ENCODE peak calls at places on chromosomes 5 and 9, in eight cellular contexts. G is kidney epithelial cell, V is left ventricle myocardium inferior, Y is uterus, B is HCT116, L is tibial artery, Z is colonic mucosa, O is astrocyte. J is an unnamed sample. For H3K36me3, the result is how much of the 10 kb centered on the place peaks cover.

GRCh38 chr9:103037508-103038477 is 42.7 kb downstream of the CYLC2 start:
- DNase-seq in O (peak), L (no peak), Z (no peak), B (no peak), V (peak), Y (no peak), G (no peak), J (no peak)

GRCh38 chr5:72999916-73000315 is 44.1 kb downstream of the FCHO2 start:
- DNase-seq in L (no peak), Z (no peak), Y (no peak), V (no peak), B (no peak), O (no peak), G (no peak), J (no peak)

GRCh38 chr9:35869621-35870216 is 482 bp downstream of the OR13J1 start:
- DNase-seq in V (no peak), B (no peak), Y (no peak), Z (no peak), L (no peak), G (no peak), O (no peak), J (no peak)

GRCh38 chr9:105901514-105902109 is 207.3 kb downstream of the TMEM38B start:
- DNase-seq in Y (no peak), Z (no peak), V (peak), O (peak), L (no peak), B (no peak), G (no peak), J (peak)

GRCh38 chr9:126919193-126919592 is 4.6 kb downstream of the RALGPS1 start:
- DNase-seq in L (no peak), Y (no peak), G (no peak), O (no peak), V (no peak), Z (no peak), B (no peak), J (no peak)

GRCh38 chr5:5062903-5063302 is 77.2 kb upstream of the ADAMTS16 start:
- DNase-seq in B (no peak), V (no peak), G (no peak), L (no peak), Z (no peak), Y (no peak), O (no peak), J (no peak)

GRCh38 chr9:12880406-12881016 is 105.7 kb downstream of the LURAP1L start:
- DNase-seq in V (no peak), B (no peak), G (no peak), Z (no peak), Y (no peak), O (no peak), L (no peak), J (no peak)

GRCh38 chr5:110803467-110804326 is 64.9 kb downstream of the SLC25A46 start:
- DNase-seq in B (no peak), Y (no peak), V (no peak), L (no peak), G (no peak), O (no peak), Z (no peak), J (no peak)

GRCh38 chr9:96719538-96720315 is 58.2 kb downstream of the ZNF510 start:
- DNase-seq in G (peak), Y (no peak), V (no peak), B (no peak), Z (peak), L (no peak), O (no peak), J (no peak)

GRCh38 chr9:33924978-33925797 is 108.2 kb downstream of the UBE2R2 start:
- DNase-seq in Y (peak), G (peak), L (peak), V (peak), B (peak), O (no peak), Z (peak), J (no peak)

GRCh38 chr5:50325237-50325832 is 115.8 kb downstream of the EMB start:
- DNase-seq in Z (no peak), L (no peak), G (no peak), Y (no peak), B (peak), O (peak), V (no peak), J (no peak)

GRCh38 chr5:147450596-147450995 is 59.3 kb downstream of the DPYSL3 start:
- DNase-seq in G (no peak), B (no peak), O (no peak), L (no peak), Z (no peak), V (no peak), Y (no peak), J (no peak)

GRCh38 chr5:16806691-16807433 is 129.2 kb downstream of the MYO10 start:
- DNase-seq in V (no peak), L (no peak), Y (no peak), B (no peak), G (no peak), Z (no peak), O (peak), J (no peak)

GRCh38 chr5:67792891-67793290 is 422.7 kb upstream of the PIK3R1 start:
- DNase-seq in L (peak), G (no peak), Z (no peak), B (no peak), O (peak), Y (peak), V (peak), J (no peak)

GRCh38 chr5:41908374-41909079 is 4.4 kb downstream of the RIMOC1 start:
- DNase-seq in Z (no peak), G (peak), L (no peak), Y (no peak), B (no peak), O (peak), V (no peak), J (no peak)

GRCh38 chr5:108295588-108296368 is 86.1 kb downstream of the FBXL17 start:
- DNase-seq in B (no peak), Z (no peak), V (no peak), O (peak), L (no peak), Y (no peak), G (no peak), J (no peak)

GRCh38 chr9:133485531-133486260 is 6.8 kb upstream of the SLC2A6 start:
- DNase-seq in V (no peak), Z (no peak), O (no peak), Y (no peak), L (no peak), G (no peak), B (no peak), J (no peak)

GRCh38 chr5:141411575-141411974 is 1.2 kb upstream of the PCDHGA10 start:
- DNase-seq in L (no peak), B (no peak), G (no peak), Z (no peak), O (no peak), V (no peak), Y (no peak), J (no peak)

GRCh38 chr9:35628389-35628991 is 10.3 kb upstream of the CD72 start:
- DNase-seq in O (no peak), G (no peak), V (no peak), L (no peak), B (no peak), Z (no peak), Y (no peak), J (no peak)

GRCh38 chr9:69371001-69371400 is 46.0 kb downstream of the ENTREP1 start:
- DNase-seq in O (peak), V (no peak), L (no peak), G (no peak), Z (no peak), Y (no peak), B (no peak), J (no peak)

GRCh38 chr9:38101423-38101822 is 32.4 kb upstream of the SHB start:
- DNase-seq in O (no peak), L (no peak), Y (no peak), V (no peak), B (no peak), G (no peak), Z (no peak), J (no peak)

GRCh38 chr5:126182901-126183695 is 240.1 kb upstream of the GRAMD2B start:
- DNase-seq in G (no peak), Z (no peak), B (no peak), L (no peak), V (peak), O (no peak), Y (no peak), J (no peak)

GRCh38 chr5:18281947-18282557 is 647.8 kb downstream of the TAF11L14 start:
- DNase-seq in B (no peak), Z (no peak), O (peak), L (no peak), G (peak), Y (no peak), V (no peak), J (no peak)

GRCh38 chr5:172533399-172534228 is 79.3 kb upstream of the SH3PXD2B start:
- DNase-seq in O (peak), Y (no peak), V (no peak), B (no peak), Z (peak), L (no peak), G (no peak), J (no peak)

GRCh38 chr9:70010015-70010414 is 33.6 kb upstream of the MAMDC2 start:
- DNase-seq in O (no peak), G (no peak), Z (no peak), B (no peak), V (no peak), Y (no peak), L (no peak), J (no peak)

GRCh38 chr9:113477661-113478060 is 14.1 kb downstream of the RGS3 start:
- DNase-seq in Z (no peak), V (no peak), B (no peak), Y (no peak), O (no peak), G (no peak), L (no peak), J (no peak)

GRCh38 chr9:3403315-3403714 is 122.5 kb downstream of the RFX3 start:
- DNase-seq in Y (no peak), L (no peak), B (no peak), V (no peak), Z (no peak), O (peak), G (no peak), J (no peak)

GRCh38 chr9:117763314-117763713 is 59.1 kb downstream of the TLR4 start:
- DNase-seq in Z (no peak), L (no peak), O (peak), Y (no peak), G (peak), B (no peak), V (no peak), J (no peak)

GRCh38 chr9:86767373-86767772 is 179.9 kb downstream of the GAS1 start:
- DNase-seq in B (no peak), L (no peak), V (no peak), G (no peak), O (peak), Y (no peak), Z (no peak), J (no peak)

GRCh38 chr5:151098185-151098813 is 17.5 kb upstream of the TNIP1 start:
- DNase-seq in O (no peak), G (no peak), Z (no peak), B (no peak), Y (no peak), V (no peak), L (no peak), J (no peak)

GRCh38 chr5:151101746-151102145 is 20.9 kb upstream of the TNIP1 start:
- DNase-seq in V (no peak), L (no peak), Y (no peak), B (no peak), Z (no peak), O (no peak), G (no peak), J (no peak)

GRCh38 chr5:151100690-151101089 is 19.9 kb upstream of the TNIP1 start:
- DNase-seq in B (no peak), V (no peak), Z (no peak), L (no peak), O (no peak), Y (no peak), G (no peak), J (no peak)

GRCh38 chr5:151104795-151105194 is 24.0 kb upstream of the TNIP1 start:
- DNase-seq in G (no peak), Y (peak), O (no peak), Z (peak), L (peak), V (peak), B (no peak), J (no peak)

GRCh38 chr5:151101151-151101550 is 20.3 kb upstream of the TNIP1 start:
- DNase-seq in Z (no peak), B (no peak), Y (no peak), L (no peak), G (no peak), V (no peak), O (no peak), J (no peak)
- H3K36me3 ChIP-seq in Z (under half), B (under half), Y (under half), L (half or more), G (under half), V (under half), O (under half), J (under half)

GRCh38 chr9:98255064-98255577 is 328 bp downstream of the TBC1D2 start:
- DNase-seq in Z (peak), V (no peak), G (no peak), O (peak), B (no peak), L (no peak), Y (no peak), J (no peak)
- TF ChIP-seq CTCF in Z (no peak), V (no peak), G (no peak), O (no peak), B (no peak), L (no peak), Y (no peak), J (no peak)

GRCh38 chr5:63648376-63648775 is 313.9 kb downstream of the HTR1A start:
- DNase-seq in V (no peak), Z (no peak), G (no peak), B (no peak), O (no peak), L (no peak), Y (no peak), J (no peak)
- H3K36me3 ChIP-seq in V (under half), Z (under half), G (under half), B (under half), O (under half), L (under half), Y (under half), J (under half)

DNA sequence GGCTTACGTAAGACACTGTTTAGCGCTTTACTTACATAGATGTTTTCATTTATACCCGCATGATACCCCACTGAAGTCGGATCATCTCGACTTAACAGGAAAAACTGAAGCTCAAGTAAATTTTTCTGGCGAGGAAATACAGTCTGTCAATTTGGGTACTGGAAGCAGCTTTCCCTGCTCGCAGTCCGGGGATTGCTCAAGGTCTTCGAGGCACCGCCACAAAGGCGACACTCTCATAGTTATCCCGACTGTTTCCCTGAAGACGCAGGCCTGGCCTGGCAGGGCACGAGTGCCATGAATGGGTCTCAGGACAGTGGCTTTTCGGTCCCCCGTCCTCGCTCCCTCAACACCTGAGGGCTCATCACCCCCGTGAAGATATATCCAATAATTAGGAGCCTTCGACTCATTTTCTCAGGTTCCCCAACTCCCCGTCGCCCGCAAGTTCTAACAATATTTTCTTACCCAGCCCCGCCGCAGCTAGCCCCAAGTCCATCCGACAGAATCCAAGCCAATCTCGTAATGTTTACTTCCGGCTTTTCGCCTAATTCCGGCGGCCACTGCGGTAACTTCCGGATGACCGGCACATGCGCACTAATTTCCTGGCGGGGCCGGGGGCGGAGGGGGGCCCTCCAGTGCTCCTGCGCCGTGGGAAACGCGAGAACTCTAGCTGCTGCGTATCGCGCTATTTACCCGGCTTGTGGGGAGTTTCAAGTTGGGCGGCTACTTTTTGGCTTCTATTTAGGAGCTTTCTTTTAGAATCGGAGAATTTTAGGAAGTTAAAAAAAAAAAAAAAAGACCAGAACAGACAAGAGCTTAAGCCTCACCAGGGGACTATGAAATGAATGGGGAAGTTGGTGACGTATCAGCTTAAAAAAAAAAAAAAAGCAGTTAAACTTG is at the start of gene SLU7:
- DNase-seq in O (peak), G (peak), V (peak), Z (peak), B (peak), Y (peak), L (peak), J (peak)
- TF ChIP-seq CTCF in O (no peak), G (no peak), V (no peak), Z (no peak), B (no peak), Y (no peak), L (no peak), J (no peak)

GRCh38 chr5:96771395-96771794 is 36.4 kb downstream of the ERAP1 start:
- DNase-seq in Z (no peak), V (no peak), B (no peak), G (no peak), L (no peak), O (no peak), Y (no peak), J (no peak)
- H3K36me3 ChIP-seq in Z (under half), V (half or more), B (under half), G (under half), L (half or more), O (half or more), Y (under half), J (under half)

DNA sequence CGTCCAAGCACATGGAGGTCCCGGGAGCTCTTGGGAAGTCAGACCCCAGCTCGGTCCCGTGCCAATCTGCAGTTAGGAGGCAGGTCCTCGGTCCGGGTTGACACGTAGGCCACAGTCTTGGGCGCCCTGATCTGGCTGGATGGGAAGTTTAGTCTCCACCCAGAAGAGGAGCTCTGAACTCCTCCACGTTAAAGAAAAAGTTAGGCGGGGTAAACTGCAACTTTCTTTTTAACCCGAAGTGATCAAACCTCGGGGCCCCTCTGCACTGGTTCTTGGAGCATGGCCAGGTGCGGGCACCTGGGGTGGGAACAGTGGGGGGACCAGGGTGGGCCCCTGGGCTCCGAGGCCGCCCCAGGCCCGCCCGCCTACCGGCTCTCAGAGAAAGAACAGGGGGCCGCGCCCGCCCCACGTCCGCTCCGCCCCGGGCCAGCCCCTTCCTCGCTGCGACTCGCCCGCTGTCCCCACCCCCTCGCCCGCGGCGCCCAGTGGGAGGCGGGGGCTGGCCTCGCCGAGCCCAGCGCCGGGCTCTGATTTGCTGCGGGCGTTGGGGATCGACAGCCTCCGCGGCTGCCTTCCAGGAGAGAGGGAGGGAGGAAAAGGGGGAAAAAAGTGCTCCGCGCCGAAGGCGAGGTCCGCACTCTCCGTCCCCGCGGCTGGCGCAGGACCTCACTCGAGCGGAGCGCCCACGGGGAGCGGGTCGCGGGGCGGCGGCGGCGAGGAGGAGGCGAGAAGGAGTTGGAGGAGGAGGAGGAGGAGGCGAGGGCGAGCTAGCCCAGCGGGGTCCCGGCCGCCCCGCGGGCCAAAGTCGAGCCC is at the start of gene COL5A1:
- DNase-seq in B (no peak), Z (peak), V (peak), O (peak), Y (peak), G (no peak), L (peak), J (peak)
- TF ChIP-seq CTCF in B (no peak), Z (no peak), V (peak), O (no peak), Y (peak), G (no peak), L (peak), J (peak)

GRCh38 chr5:168329302-168329701 is 37.9 kb downstream of the WWC1 start:
- DNase-seq in Y (no peak), B (no peak), Z (no peak), L (no peak), V (no peak), O (no peak), G (no peak), J (no peak)
- H3K36me3 ChIP-seq in Y (under half), B (under half), Z (under half), L (under half), V (under half), O (under half), G (under half), J (under half)

GRCh38 chr5:109688647-109688998 is 1.1 kb upstream of the MAN2A1 start:
- DNase-seq in B (peak), L (no peak), G (no peak), Z (peak), O (no peak), Y (no peak), V (no peak), J (peak)
- TF ChIP-seq CTCF in B (peak), L (no peak), G (peak), Z (peak), O (peak), Y (no peak), V (peak), J (peak)

J was measured in Caco-2.